ENCODE peak calls at places on chromosomes 5 and 9, in four cellular contexts. One of them, this sample, is unnamed.
A peak's percentile ranks its signal among the peaks of the same experiment; 100 is the strongest.

GRCh38 chr5:74865293-74865798 is 841 bp downstream of the FAM169A start:
- DNase-seq in NCI-H774: no peak
- DNase-seq in tibial nerve: no peak
- DNase-seq in GM04503: no peak
- DNase-seq in this sample: no peak

GRCh38 chr5:3602713-3603502 is 7.3 kb downstream of the IRX1 start:
- DNase-seq in tibial nerve: no peak
- DNase-seq in GM04503: no peak
- DNase-seq in NCI-H774: no peak
- DNase-seq in this sample: no peak

GRCh38 chr5:67355135-67355729 is 158.6 kb upstream of the CD180 start:
- DNase-seq in GM04503: no peak
- DNase-seq in tibial nerve: no peak
- DNase-seq in NCI-H774: no peak
- DNase-seq in this sample: no peak

GRCh38 chr9:130234340-130235260 is 31.0 kb upstream of the HMCN2 start:
- DNase-seq in NCI-H774: no peak
- DNase-seq in GM04503: no peak
- DNase-seq in tibial nerve: no peak
- DNase-seq in this sample: no peak

GRCh38 chr9:79471577-79472543 is 99.9 kb upstream of the TLE4 start:
- DNase-seq in tibial nerve: peak; percentile 86
- DNase-seq in NCI-H774: no peak
- DNase-seq in GM04503: no peak
- DNase-seq in this sample: no peak

GRCh38 chr5:9519537-9519936 is 26.3 kb downstream of the SEMA5A start:
- DNase-seq in GM04503: peak; percentile 73
- DNase-seq in NCI-H774: no peak
- DNase-seq in tibial nerve: peak; percentile 31
- DNase-seq in this sample: no peak

GRCh38 chr9:134548618-134549017 is 93.0 kb upstream of the COL5A1 start:
- DNase-seq in NCI-H774: no peak
- DNase-seq in GM04503: no peak
- DNase-seq in tibial nerve: no peak
- DNase-seq in this sample: no peak

GRCh38 chr5:151492729-151493128 is 45.3 kb downstream of the SLC36A1 start:
- DNase-seq in NCI-H774: no peak
- DNase-seq in GM04503: no peak
- DNase-seq in tibial nerve: no peak
- DNase-seq in this sample: no peak

GRCh38 chr9:83778164-83778563 is 39.4 kb downstream of the GKAP1 start:
- DNase-seq in tibial nerve: no peak
- DNase-seq in GM04503: no peak
- DNase-seq in NCI-H774: no peak
- DNase-seq in this sample: no peak

GRCh38 chr5:108529381-108529780 is 147.5 kb upstream of the FBXL17 start:
- DNase-seq in NCI-H774: no peak
- DNase-seq in GM04503: peak; percentile 3
- DNase-seq in tibial nerve: no peak
- DNase-seq in this sample: no peak

GRCh38 chr5:78600656-78601452 is 47.7 kb downstream of the LHFPL2 start:
- DNase-seq in GM04503: no peak
- DNase-seq in NCI-H774: no peak
- DNase-seq in tibial nerve: no peak
- DNase-seq in this sample: no peak

GRCh38 chr5:137312060-137312459 is 187.1 kb downstream of the SPOCK1 start:
- DNase-seq in tibial nerve: no peak
- DNase-seq in NCI-H774: no peak
- DNase-seq in GM04503: no peak
- DNase-seq in this sample: no peak

GRCh38 chr5:135024956-135025729 is 8.9 kb downstream of the PITX1 start:
- DNase-seq in tibial nerve: no peak
- DNase-seq in GM04503: no peak
- DNase-seq in NCI-H774: no peak
- DNase-seq in this sample: no peak